ENCODE peak calls at places on chromosome 3, in seven cellular contexts. One of them, this sample, is unnamed.

GRCh38 chr3:176978441-176978840 is 218.8 kb downstream of the TBL1XR1 start:
- DNase-seq in GM23338: no peak
- DNase-seq in kidney: no peak
- DNase-seq in tibial nerve: no peak
- DNase-seq in tibial artery: no peak
- DNase-seq in fibroblast of lung: no peak
- DNase-seq in Peyer's patch: no peak
- DNase-seq in this sample: peak

GRCh38 chr3:168047190-168047795 is 48.4 kb downstream of the GOLIM4 start:
- DNase-seq in GM23338: peak
- DNase-seq in kidney: no peak
- DNase-seq in tibial nerve: peak
- DNase-seq in tibial artery: no peak
- DNase-seq in fibroblast of lung: peak
- DNase-seq in Peyer's patch: no peak
- DNase-seq in this sample: peak

GRCh38 chr3:51539291-51539891 is 872 bp downstream of the RAD54L2 start:
- DNase-seq in GM23338: peak
- DNase-seq in kidney: no peak
- DNase-seq in tibial nerve: peak
- DNase-seq in tibial artery: no peak
- DNase-seq in fibroblast of lung: peak
- DNase-seq in Peyer's patch: peak
- DNase-seq in this sample: peak

GRCh38 chr3:178777718-178778411 is 241.6 kb downstream of the KCNMB2 start:
- DNase-seq in GM23338: no peak
- DNase-seq in kidney: no peak
- DNase-seq in tibial nerve: no peak
- DNase-seq in tibial artery: no peak
- DNase-seq in fibroblast of lung: peak
- DNase-seq in Peyer's patch: no peak
- DNase-seq in this sample: peak

GRCh38 chr3:78979083-78979482 is 788.7 kb downstream of the ROBO1 start:
- DNase-seq in GM23338: no peak
- DNase-seq in kidney: no peak
- DNase-seq in tibial nerve: no peak
- DNase-seq in tibial artery: no peak
- DNase-seq in fibroblast of lung: no peak
- DNase-seq in Peyer's patch: no peak
- DNase-seq in this sample: no peak

GRCh38 chr3:9349321-9350117 is 13.3 kb upstream of the THUMPD3 start:
- DNase-seq in GM23338: no peak
- DNase-seq in kidney: no peak
- DNase-seq in tibial nerve: no peak
- DNase-seq in tibial artery: no peak
- DNase-seq in fibroblast of lung: peak
- DNase-seq in Peyer's patch: no peak
- DNase-seq in this sample: peak

GRCh38 chr3:151135548-151136337 is 50.3 kb downstream of the MED12L start:
- DNase-seq in GM23338: no peak
- DNase-seq in kidney: no peak
- DNase-seq in tibial nerve: no peak
- DNase-seq in tibial artery: no peak
- DNase-seq in fibroblast of lung: peak
- DNase-seq in Peyer's patch: no peak
- DNase-seq in this sample: peak

GRCh38 chr3:136022518-136023263 is 57.2 kb downstream of the PPP2R3A start:
- DNase-seq in GM23338: no peak
- DNase-seq in kidney: no peak
- DNase-seq in tibial nerve: no peak
- DNase-seq in tibial artery: no peak
- DNase-seq in fibroblast of lung: no peak
- DNase-seq in Peyer's patch: no peak
- DNase-seq in this sample: no peak

GRCh38 chr3:168091299-168091852 is 4.3 kb downstream of the GOLIM4 start:
- DNase-seq in GM23338: no peak
- DNase-seq in kidney: no peak
- DNase-seq in tibial nerve: no peak
- DNase-seq in tibial artery: no peak
- DNase-seq in fibroblast of lung: no peak
- DNase-seq in Peyer's patch: no peak
- DNase-seq in this sample: no peak

GRCh38 chr3:115239717-115240116 is 92.6 kb upstream of the ZBTB20 start:
- DNase-seq in GM23338: no peak
- DNase-seq in kidney: peak
- DNase-seq in tibial nerve: peak
- DNase-seq in tibial artery: peak
- DNase-seq in fibroblast of lung: peak
- DNase-seq in Peyer's patch: peak
- DNase-seq in this sample: peak

GRCh38 chr3:3998140-3998977 is 199.1 kb downstream of the LRRN1 start:
- DNase-seq in GM23338: peak
- DNase-seq in kidney: no peak
- DNase-seq in tibial nerve: no peak
- DNase-seq in tibial artery: no peak
- DNase-seq in fibroblast of lung: peak
- DNase-seq in Peyer's patch: peak
- DNase-seq in this sample: peak

GRCh38 chr3:195811756-195812155 is at the start of gene MUC4:
- DNase-seq in GM23338: peak
- DNase-seq in kidney: no peak
- DNase-seq in tibial nerve: no peak
- DNase-seq in tibial artery: no peak
- DNase-seq in fibroblast of lung: no peak
- DNase-seq in Peyer's patch: no peak
- DNase-seq in this sample: no peak

GRCh38 chr3:151377768-151378385 is 6.7 kb downstream of the P2RY12 start:
- DNase-seq in GM23338: no peak
- DNase-seq in kidney: no peak
- DNase-seq in tibial nerve: no peak
- DNase-seq in tibial artery: no peak
- DNase-seq in fibroblast of lung: no peak
- DNase-seq in Peyer's patch: no peak
- DNase-seq in this sample: no peak

GRCh38 chr3:97235611-97236315 is 421.4 kb downstream of the EPHA6 start:
- DNase-seq in GM23338: no peak
- DNase-seq in kidney: no peak
- DNase-seq in tibial nerve: no peak
- DNase-seq in tibial artery: no peak
- DNase-seq in fibroblast of lung: no peak
- DNase-seq in Peyer's patch: no peak
- DNase-seq in this sample: peak

GRCh38 chr3:46701211-46701939 is at the start of gene TMIE:
- DNase-seq in GM23338: peak
- DNase-seq in kidney: peak
- DNase-seq in tibial nerve: no peak
- DNase-seq in tibial artery: no peak
- DNase-seq in fibroblast of lung: peak
- DNase-seq in Peyer's patch: no peak
- DNase-seq in this sample: no peak

GRCh38 chr3:15470804-15471203 is 43.4 kb downstream of the EAF1 start:
- DNase-seq in GM23338: no peak
- DNase-seq in kidney: no peak
- DNase-seq in tibial nerve: no peak
- DNase-seq in tibial artery: no peak
- DNase-seq in fibroblast of lung: no peak
- DNase-seq in Peyer's patch: no peak
- DNase-seq in this sample: no peak

GRCh38 chr3:72907851-72908620 is 20.2 kb downstream of the GXYLT2 start:
- DNase-seq in GM23338: no peak
- DNase-seq in kidney: no peak
- DNase-seq in tibial nerve: peak
- DNase-seq in tibial artery: peak
- DNase-seq in fibroblast of lung: peak
- DNase-seq in Peyer's patch: no peak
- DNase-seq in this sample: peak

GRCh38 chr3:10772230-10773161 is 43.5 kb upstream of the SLC6A11 start:
- DNase-seq in GM23338: peak
- DNase-seq in kidney: no peak
- DNase-seq in tibial nerve: no peak
- DNase-seq in tibial artery: no peak
- DNase-seq in fibroblast of lung: peak
- DNase-seq in Peyer's patch: no peak
- DNase-seq in this sample: peak

GRCh38 chr3:9098716-9099675 is 135.7 kb upstream of the RAD18 start:
- DNase-seq in GM23338: no peak
- DNase-seq in kidney: no peak
- DNase-seq in tibial nerve: no peak
- DNase-seq in tibial artery: no peak
- DNase-seq in fibroblast of lung: no peak
- DNase-seq in Peyer's patch: no peak
- DNase-seq in this sample: peak

GRCh38 chr3:137760341-137761098 is 3.6 kb upstream of the SOX14 start:
- DNase-seq in GM23338: peak
- DNase-seq in kidney: no peak
- DNase-seq in tibial nerve: no peak
- DNase-seq in tibial artery: no peak
- DNase-seq in fibroblast of lung: no peak
- DNase-seq in Peyer's patch: no peak
- DNase-seq in this sample: no peak

GRCh38 chr3:39068556-39068955 is 16.7 kb downstream of the WDR48 start:
- DNase-seq in GM23338: no peak
- DNase-seq in kidney: no peak
- DNase-seq in tibial nerve: no peak
- DNase-seq in tibial artery: no peak
- DNase-seq in fibroblast of lung: no peak
- DNase-seq in Peyer's patch: no peak
- DNase-seq in this sample: no peak

GRCh38 chr3:197801801-197802504 is 10.9 kb downstream of the LRCH3 start:
- DNase-seq in GM23338: peak
- DNase-seq in kidney: no peak
- DNase-seq in tibial nerve: peak
- DNase-seq in tibial artery: no peak
- DNase-seq in fibroblast of lung: peak
- DNase-seq in Peyer's patch: peak
- DNase-seq in this sample: peak

GRCh38 chr3:122074621-122075265 is 19.6 kb downstream of the CD86 start:
- DNase-seq in GM23338: no peak
- DNase-seq in kidney: peak
- DNase-seq in tibial nerve: no peak
- DNase-seq in tibial artery: peak
- DNase-seq in fibroblast of lung: no peak
- DNase-seq in Peyer's patch: peak
- DNase-seq in this sample: no peak

GRCh38 chr3:164641071-164641470 is 437.2 kb downstream of the SI start:
- DNase-seq in GM23338: no peak
- DNase-seq in kidney: no peak
- DNase-seq in tibial nerve: no peak
- DNase-seq in tibial artery: no peak
- DNase-seq in fibroblast of lung: peak
- DNase-seq in Peyer's patch: no peak
- DNase-seq in this sample: no peak

GRCh38 chr3:48084929-48085328 is 68.7 kb upstream of the MAP4 start:
- DNase-seq in GM23338: no peak
- DNase-seq in kidney: no peak
- DNase-seq in tibial nerve: no peak
- DNase-seq in tibial artery: no peak
- DNase-seq in fibroblast of lung: no peak
- DNase-seq in Peyer's patch: no peak
- DNase-seq in this sample: no peak
- H3K27ac ChIP-seq in GM23338: peak
- H3K27ac ChIP-seq in kidney: no peak
- H3K27ac ChIP-seq in tibial nerve: peak
- H3K27ac ChIP-seq in tibial artery: peak
- H3K27ac ChIP-seq in fibroblast of lung: peak
- H3K27ac ChIP-seq in Peyer's patch: no peak
- H3K27ac ChIP-seq in this sample: no peak

GRCh38 chr3:34155108-34155507 is 356.7 kb downstream of the PDCD6IP start:
- DNase-seq in GM23338: no peak
- DNase-seq in kidney: no peak
- DNase-seq in tibial nerve: no peak
- DNase-seq in tibial artery: no peak
- DNase-seq in fibroblast of lung: no peak
- DNase-seq in Peyer's patch: no peak
- DNase-seq in this sample: no peak
- TF ChIP-seq CTCF in GM23338: no peak
- TF ChIP-seq CTCF in kidney: no peak
- TF ChIP-seq CTCF in tibial nerve: no peak
- TF ChIP-seq CTCF in tibial artery: no peak
- TF ChIP-seq CTCF in fibroblast of lung: no peak
- TF ChIP-seq CTCF in Peyer's patch: no peak
- TF ChIP-seq CTCF in this sample: no peak

DNA sequence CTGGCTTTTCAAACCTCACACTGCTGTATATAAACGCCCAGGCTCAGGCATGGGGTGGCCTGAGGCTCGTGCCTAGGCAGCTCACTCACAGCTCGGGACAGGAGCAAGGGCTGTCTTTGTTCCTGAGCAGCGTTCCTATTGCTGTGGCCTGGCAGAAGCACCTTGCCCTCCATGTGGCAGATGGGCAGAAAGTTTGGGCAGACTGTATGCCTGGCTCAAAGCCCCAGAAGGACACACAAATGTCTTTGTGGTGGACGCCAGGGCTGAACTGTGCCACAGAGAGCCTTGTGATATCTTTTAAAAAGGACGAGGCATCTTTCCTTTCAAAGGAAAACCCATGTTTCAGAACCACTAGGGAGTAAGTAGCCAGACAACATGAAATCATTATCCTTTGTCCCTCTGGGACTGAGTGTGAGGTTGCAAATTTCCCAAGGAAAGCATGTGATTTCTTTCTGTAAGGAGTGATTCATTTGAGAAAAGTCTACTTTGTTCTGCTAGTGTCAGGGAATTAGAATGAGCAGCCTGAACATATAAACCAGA is 29.3 kb upstream of the UBE2E1 start:
- DNase-seq in GM23338: no peak
- DNase-seq in kidney: no peak
- DNase-seq in tibial nerve: peak
- DNase-seq in tibial artery: peak
- DNase-seq in fibroblast of lung: peak
- DNase-seq in Peyer's patch: no peak
- DNase-seq in this sample: no peak
- H3K27ac ChIP-seq in GM23338: no peak
- H3K27ac ChIP-seq in kidney: peak
- H3K27ac ChIP-seq in tibial nerve: peak
- H3K27ac ChIP-seq in tibial artery: peak
- H3K27ac ChIP-seq in fibroblast of lung: peak
- H3K27ac ChIP-seq in Peyer's patch: no peak
- H3K27ac ChIP-seq in this sample: no peak

DNA sequence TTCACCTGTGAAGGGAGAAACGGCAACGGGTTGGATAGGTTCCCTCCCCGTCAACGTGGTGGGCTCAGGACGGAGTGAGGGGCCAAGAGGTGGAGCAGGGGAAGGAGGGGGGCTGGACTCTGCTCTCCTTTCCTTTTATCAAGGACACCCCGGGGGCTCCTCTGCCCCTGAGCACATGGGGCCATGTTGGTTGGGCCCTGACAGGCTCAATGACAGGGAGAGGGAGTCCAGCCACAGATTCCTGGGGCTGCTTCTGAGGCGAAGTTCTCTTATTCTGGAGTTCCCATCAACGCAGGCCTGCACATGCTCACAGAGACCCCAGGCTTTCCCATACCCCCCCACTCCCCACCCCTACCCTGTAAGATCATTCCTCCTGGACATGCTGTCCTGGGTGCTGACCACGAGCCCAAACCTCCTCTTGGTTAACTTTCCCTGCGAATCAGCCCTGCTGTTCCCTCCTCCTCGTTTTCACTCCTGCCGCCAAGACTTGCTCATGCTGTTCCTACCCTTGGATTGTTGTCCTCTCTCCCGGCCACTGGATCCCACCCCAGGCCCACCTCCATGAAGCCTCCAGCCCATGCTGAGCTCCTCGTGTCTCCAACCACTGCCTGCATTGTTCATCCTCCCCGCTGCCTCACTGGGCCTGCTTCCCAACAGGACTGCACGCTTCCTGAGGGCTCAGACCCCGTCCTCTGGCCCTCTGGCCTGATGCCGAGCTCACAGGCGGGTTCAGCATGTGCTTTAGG is 61.2 kb downstream of the SENP2 start:
- DNase-seq in GM23338: no peak
- DNase-seq in kidney: no peak
- DNase-seq in tibial nerve: no peak
- DNase-seq in tibial artery: no peak
- DNase-seq in fibroblast of lung: no peak
- DNase-seq in Peyer's patch: no peak
- DNase-seq in this sample: no peak
- TF ChIP-seq CTCF in GM23338: no peak
- TF ChIP-seq CTCF in kidney: no peak
- TF ChIP-seq CTCF in tibial nerve: no peak
- TF ChIP-seq CTCF in tibial artery: no peak
- TF ChIP-seq CTCF in fibroblast of lung: no peak
- TF ChIP-seq CTCF in Peyer's patch: no peak
- TF ChIP-seq CTCF in this sample: no peak

This sample was measured in PC-3.